ENCODE peak calls at places on chromosomes 2 and 18, in six cellular contexts. H, X, B, O, M and D are unnamed samples.
A peak's percentile ranks its signal among the peaks of the same experiment; 100 is the strongest.

GRCh38 chr2:54331095-54331835 is 75.2 kb upstream of the TSPYL6 start:
- DNase-seq in H (no peak), X (no peak), B (no peak), O (no peak), M (no peak), D (peak; percentile 21)

GRCh38 chr2:191878576-191879298 is 31.8 kb upstream of the CAVIN2 start:
- DNase-seq in H (peak; percentile 64), X (no peak), B (peak; percentile 85), O (peak; percentile 58), M (no peak), D (no peak)

GRCh38 chr18:3151379-3152264 is 68.1 kb downstream of the MYOM1 start:
- DNase-seq in H (peak; percentile 45), X (no peak), B (peak; percentile 63), O (peak; percentile 62), M (peak; percentile 35), D (peak; percentile 62)

GRCh38 chr2:111617299-111617803 is 266.6 kb downstream of the ANAPC1 start:
- DNase-seq in H (peak; percentile 30), X (no peak), B (peak; percentile 44), O (no peak), M (no peak), D (no peak)

GRCh38 chr2:63743170-63743975 is 98.3 kb upstream of the UGP2 start:
- DNase-seq in H (no peak), X (no peak), B (no peak), O (no peak), M (no peak), D (no peak)

GRCh38 chr2:7191927-7192326 is 274.7 kb downstream of the RNF144A start:
- DNase-seq in H (peak; percentile 16), X (no peak), B (peak; percentile 74), O (peak; percentile 50), M (peak; percentile 77), D (no peak)

GRCh38 chr2:3270095-3270478 is 107.5 kb downstream of the EIPR1 start:
- DNase-seq in H (no peak), X (no peak), B (no peak), O (no peak), M (no peak), D (no peak)

GRCh38 chr2:113700186-113700841 is 56.1 kb downstream of the SLC35F5 start:
- DNase-seq in H (no peak), X (no peak), B (peak; percentile 12), O (peak; percentile 61), M (no peak), D (peak; percentile 37)

GRCh38 chr18:9137168-9138066 is 836 bp downstream of the ANKRD12 start:
- DNase-seq in H (peak; percentile 62), X (no peak), B (peak; percentile 75), O (peak; percentile 91), M (peak; percentile 91), D (peak; percentile 92)

GRCh38 chr2:233832414-233832813 is 21.9 kb downstream of the HJURP start:
- DNase-seq in H (no peak), X (no peak), B (peak; percentile 65), O (no peak), M (no peak), D (no peak)

GRCh38 chr18:23862071-23862470 is 152.5 kb upstream of the TTC39C start:
- DNase-seq in H (peak; percentile 34), X (no peak), B (peak; percentile 66), O (peak; percentile 88), M (no peak), D (no peak)

GRCh38 chr18:42413870-42414269 is 458.8 kb downstream of the PIK3C3 start:
- DNase-seq in H (no peak), X (no peak), B (peak; percentile 11), O (peak; percentile 10), M (no peak), D (no peak)

GRCh38 chr2:98484121-98484557 is 39.5 kb downstream of the INPP4A start:
- DNase-seq in H (no peak), X (no peak), B (no peak), O (no peak), M (peak; percentile 46), D (no peak)

GRCh38 chr2:162382283-162382682 is 38.4 kb downstream of the GCA start:
- DNase-seq in H (no peak), X (no peak), B (peak; percentile 23), O (no peak), M (peak; percentile 31), D (no peak)

GRCh38 chr2:181805228-181806038 is 86.1 kb upstream of the ITPRID2 start:
- DNase-seq in H (no peak), X (no peak), B (peak; percentile 63), O (peak; percentile 18), M (no peak), D (no peak)

GRCh38 chr2:201126308-201127127 is 10.6 kb downstream of the CFLAR start:
- DNase-seq in H (no peak), X (no peak), B (peak; percentile 76), O (peak; percentile 22), M (no peak), D (no peak)

GRCh38 chr2:133270550-133270949 is 297.7 kb downstream of the NCKAP5 start:
- DNase-seq in H (no peak), X (no peak), B (no peak), O (no peak), M (no peak), D (no peak)

GRCh38 chr2:120856421-120856862 is 120.8 kb downstream of the GLI2 start:
- DNase-seq in H (no peak), X (no peak), B (peak; percentile 51), O (peak; percentile 86), M (peak; percentile 48), D (no peak)

GRCh38 chr2:166376873-166377272 is 1.1 kb upstream of the SCN9A start:
- DNase-seq in H (no peak), X (no peak), B (no peak), O (no peak), M (no peak), D (no peak)

GRCh38 chr2:45096996-45097395 is 87.7 kb upstream of the SIX2 start:
- DNase-seq in H (no peak), X (no peak), B (no peak), O (no peak), M (no peak), D (no peak)

GRCh38 chr2:232731470-232731869 is 34.3 kb downstream of the GIGYF2 start:
- DNase-seq in H (peak; percentile 19), X (no peak), B (peak; percentile 3), O (peak; percentile 15), M (no peak), D (no peak)

GRCh38 chr18:48805826-48806535 is 144.8 kb downstream of the SMAD7 start:
- DNase-seq in H (no peak), X (no peak), B (no peak), O (no peak), M (no peak), D (no peak)

GRCh38 chr2:205778326-205778725 is 96.0 kb downstream of the NRP2 start:
- DNase-seq in H (peak; percentile 58), X (no peak), B (no peak), O (no peak), M (no peak), D (no peak)